ENCODE peak calls at places on chromosomes 12 and 14, in seven cellular contexts. One of them, this sample, is unnamed.

GRCh38 chr12:25723286-25723685 is 170.2 kb upstream of the LMNTD1 start:
- DNase-seq in uterus: peak
- DNase-seq in astrocyte of the spinal cord: peak
- DNase-seq in testis: no peak
- DNase-seq in fibroblast of the aortic adventitia: peak
- DNase-seq in heart left ventricle: no peak
- DNase-seq in pancreas: no peak
- DNase-seq in this sample: peak

GRCh38 chr14:50955373-50956043 is 11.2 kb upstream of the PYGL start:
- DNase-seq in uterus: peak
- DNase-seq in astrocyte of the spinal cord: peak
- DNase-seq in testis: peak
- DNase-seq in fibroblast of the aortic adventitia: peak
- DNase-seq in heart left ventricle: no peak
- DNase-seq in pancreas: no peak
- DNase-seq in this sample: peak

GRCh38 chr14:63993992-63994391 is 141.2 kb downstream of the SYNE2 start:
- DNase-seq in uterus: no peak
- DNase-seq in astrocyte of the spinal cord: no peak
- DNase-seq in testis: no peak
- DNase-seq in fibroblast of the aortic adventitia: peak
- DNase-seq in heart left ventricle: no peak
- DNase-seq in pancreas: no peak
- DNase-seq in this sample: peak

GRCh38 chr12:92928431-92928961 is 599 bp downstream of the EEA1 start:
- DNase-seq in uterus: peak
- DNase-seq in astrocyte of the spinal cord: no peak
- DNase-seq in testis: peak
- DNase-seq in fibroblast of the aortic adventitia: peak
- DNase-seq in heart left ventricle: peak
- DNase-seq in pancreas: peak
- DNase-seq in this sample: peak

GRCh38 chr14:34496679-34497513 is 34.9 kb upstream of the SPTSSA start:
- DNase-seq in uterus: peak
- DNase-seq in astrocyte of the spinal cord: peak
- DNase-seq in testis: peak
- DNase-seq in fibroblast of the aortic adventitia: peak
- DNase-seq in heart left ventricle: peak
- DNase-seq in pancreas: peak
- DNase-seq in this sample: peak

GRCh38 chr14:103625361-103626095 is 3.5 kb upstream of the KLC1 start:
- DNase-seq in uterus: no peak
- DNase-seq in astrocyte of the spinal cord: no peak
- DNase-seq in testis: no peak
- DNase-seq in fibroblast of the aortic adventitia: no peak
- DNase-seq in heart left ventricle: no peak
- DNase-seq in pancreas: no peak
- DNase-seq in this sample: no peak

GRCh38 chr12:100141666-100141997 is 1.0 kb downstream of the BLTP3B start:
- DNase-seq in uterus: peak
- DNase-seq in astrocyte of the spinal cord: peak
- DNase-seq in testis: no peak
- DNase-seq in fibroblast of the aortic adventitia: peak
- DNase-seq in heart left ventricle: no peak
- DNase-seq in pancreas: no peak
- DNase-seq in this sample: peak

GRCh38 chr14:105748204-105748578 is 221.8 kb downstream of the TMEM121 start:
- DNase-seq in uterus: no peak
- DNase-seq in astrocyte of the spinal cord: no peak
- DNase-seq in testis: no peak
- DNase-seq in fibroblast of the aortic adventitia: no peak
- DNase-seq in heart left ventricle: no peak
- DNase-seq in pancreas: no peak
- DNase-seq in this sample: no peak

GRCh38 chr12:51925400-51926063 is 18.2 kb downstream of the ACVRL1 start:
- DNase-seq in uterus: no peak
- DNase-seq in astrocyte of the spinal cord: no peak
- DNase-seq in testis: no peak
- DNase-seq in fibroblast of the aortic adventitia: no peak
- DNase-seq in heart left ventricle: no peak
- DNase-seq in pancreas: no peak
- DNase-seq in this sample: peak

GRCh38 chr14:63493246-63493645 is 49.9 kb downstream of the PPP2R5E start:
- DNase-seq in uterus: no peak
- DNase-seq in astrocyte of the spinal cord: no peak
- DNase-seq in testis: no peak
- DNase-seq in fibroblast of the aortic adventitia: no peak
- DNase-seq in heart left ventricle: no peak
- DNase-seq in pancreas: no peak
- DNase-seq in this sample: peak

GRCh38 chr12:90576707-90577106 is 378.3 kb downstream of the CCER1 start:
- DNase-seq in uterus: no peak
- DNase-seq in astrocyte of the spinal cord: no peak
- DNase-seq in testis: no peak
- DNase-seq in fibroblast of the aortic adventitia: no peak
- DNase-seq in heart left ventricle: no peak
- DNase-seq in pancreas: no peak
- DNase-seq in this sample: no peak

GRCh38 chr14:77026166-77026929 is 2.2 kb downstream of the IRF2BPL start:
- DNase-seq in uterus: peak
- DNase-seq in astrocyte of the spinal cord: peak
- DNase-seq in testis: no peak
- DNase-seq in fibroblast of the aortic adventitia: peak
- DNase-seq in heart left ventricle: peak
- DNase-seq in pancreas: no peak
- DNase-seq in this sample: peak

GRCh38 chr14:94451826-94452225 is 774 bp downstream of the SERPINA11 start:
- DNase-seq in uterus: no peak
- DNase-seq in astrocyte of the spinal cord: no peak
- DNase-seq in testis: no peak
- DNase-seq in fibroblast of the aortic adventitia: no peak
- DNase-seq in heart left ventricle: no peak
- DNase-seq in pancreas: no peak
- DNase-seq in this sample: no peak
- H3K4me3 ChIP-seq in uterus: no peak
- H3K4me3 ChIP-seq in astrocyte of the spinal cord: no peak
- H3K4me3 ChIP-seq in testis: no peak
- H3K4me3 ChIP-seq in fibroblast of the aortic adventitia: no peak
- H3K4me3 ChIP-seq in heart left ventricle: no peak
- H3K4me3 ChIP-seq in pancreas: no peak
- H3K4me3 ChIP-seq in this sample: no peak

DNA sequence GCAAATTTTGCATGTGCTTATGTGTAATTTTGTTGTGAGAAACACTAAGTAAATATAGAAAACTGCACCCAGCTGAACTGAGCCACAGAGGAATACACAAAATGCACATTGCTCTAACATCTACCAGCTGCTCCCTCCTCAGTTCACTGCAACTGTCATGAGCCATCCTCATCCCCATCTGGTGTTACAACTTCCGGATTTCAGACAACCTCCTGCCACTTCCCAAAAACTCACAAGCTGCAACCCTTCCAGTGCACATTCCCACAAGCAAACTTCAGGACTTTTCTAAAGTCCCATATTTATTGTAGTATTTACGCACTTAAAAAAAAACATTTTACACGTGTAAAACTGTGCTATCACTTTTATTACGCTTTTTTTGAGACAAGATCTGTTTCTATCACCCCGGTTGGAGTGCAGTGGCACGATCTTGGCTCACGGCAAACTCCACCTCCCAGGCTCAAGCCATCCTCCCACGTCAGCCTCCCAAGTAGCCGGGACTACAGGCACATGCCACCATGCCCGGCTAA is 169.1 kb upstream of the TBX3 start:
- DNase-seq in uterus: no peak
- DNase-seq in astrocyte of the spinal cord: no peak
- DNase-seq in testis: no peak
- DNase-seq in fibroblast of the aortic adventitia: no peak
- DNase-seq in heart left ventricle: no peak
- DNase-seq in pancreas: no peak
- DNase-seq in this sample: peak
- TF ChIP-seq CTCF in uterus: no peak
- TF ChIP-seq CTCF in astrocyte of the spinal cord: no peak
- TF ChIP-seq CTCF in testis: no peak
- TF ChIP-seq CTCF in fibroblast of the aortic adventitia: no peak
- TF ChIP-seq CTCF in heart left ventricle: no peak
- TF ChIP-seq CTCF in pancreas: no peak
- TF ChIP-seq CTCF in this sample: no peak

GRCh38 chr12:54389536-54390175 is 5.1 kb upstream of the ZNF385A start:
- DNase-seq in uterus: no peak
- DNase-seq in astrocyte of the spinal cord: no peak
- DNase-seq in testis: no peak
- DNase-seq in fibroblast of the aortic adventitia: no peak
- DNase-seq in heart left ventricle: no peak
- DNase-seq in pancreas: no peak
- DNase-seq in this sample: no peak
- H3K4me3 ChIP-seq in uterus: no peak
- H3K4me3 ChIP-seq in astrocyte of the spinal cord: no peak
- H3K4me3 ChIP-seq in testis: no peak
- H3K4me3 ChIP-seq in fibroblast of the aortic adventitia: no peak
- H3K4me3 ChIP-seq in heart left ventricle: no peak
- H3K4me3 ChIP-seq in pancreas: no peak
- H3K4me3 ChIP-seq in this sample: no peak

GRCh38 chr14:53180272-53181221 is 27.4 kb upstream of the DDHD1 start:
- DNase-seq in uterus: no peak
- DNase-seq in astrocyte of the spinal cord: peak
- DNase-seq in testis: no peak
- DNase-seq in fibroblast of the aortic adventitia: peak
- DNase-seq in heart left ventricle: no peak
- DNase-seq in pancreas: no peak
- DNase-seq in this sample: peak
- TF ChIP-seq CTCF in uterus: no peak
- TF ChIP-seq CTCF in astrocyte of the spinal cord: peak
- TF ChIP-seq CTCF in testis: no peak
- TF ChIP-seq CTCF in fibroblast of the aortic adventitia: peak
- TF ChIP-seq CTCF in heart left ventricle: no peak
- TF ChIP-seq CTCF in pancreas: no peak
- TF ChIP-seq CTCF in this sample: peak

GRCh38 chr12:107844312-107844921 is 69.9 kb downstream of the ASCL4 start:
- DNase-seq in uterus: no peak
- DNase-seq in astrocyte of the spinal cord: no peak
- DNase-seq in testis: no peak
- DNase-seq in fibroblast of the aortic adventitia: no peak
- DNase-seq in heart left ventricle: no peak
- DNase-seq in pancreas: no peak
- DNase-seq in this sample: no peak

GRCh38 chr12:107840186-107840585 is 65.7 kb downstream of the ASCL4 start:
- DNase-seq in uterus: no peak
- DNase-seq in astrocyte of the spinal cord: no peak
- DNase-seq in testis: no peak
- DNase-seq in fibroblast of the aortic adventitia: no peak
- DNase-seq in heart left ventricle: no peak
- DNase-seq in pancreas: no peak
- DNase-seq in this sample: no peak

GRCh38 chr12:107845226-107845979 is 70.9 kb downstream of the ASCL4 start:
- DNase-seq in uterus: no peak
- DNase-seq in astrocyte of the spinal cord: no peak
- DNase-seq in testis: no peak
- DNase-seq in fibroblast of the aortic adventitia: no peak
- DNase-seq in heart left ventricle: no peak
- DNase-seq in pancreas: no peak
- DNase-seq in this sample: no peak

GRCh38 chr12:107845980-107846659 is 71.6 kb downstream of the ASCL4 start:
- DNase-seq in uterus: no peak
- DNase-seq in astrocyte of the spinal cord: no peak
- DNase-seq in testis: no peak
- DNase-seq in fibroblast of the aortic adventitia: peak
- DNase-seq in heart left ventricle: no peak
- DNase-seq in pancreas: no peak
- DNase-seq in this sample: no peak

GRCh38 chr12:107843351-107844311 is 69.1 kb downstream of the ASCL4 start:
- DNase-seq in uterus: no peak
- DNase-seq in astrocyte of the spinal cord: peak
- DNase-seq in testis: no peak
- DNase-seq in fibroblast of the aortic adventitia: peak
- DNase-seq in heart left ventricle: no peak
- DNase-seq in pancreas: no peak
- DNase-seq in this sample: peak
- H3K4me3 ChIP-seq in uterus: no peak
- H3K4me3 ChIP-seq in astrocyte of the spinal cord: peak
- H3K4me3 ChIP-seq in testis: peak
- H3K4me3 ChIP-seq in fibroblast of the aortic adventitia: peak
- H3K4me3 ChIP-seq in heart left ventricle: peak
- H3K4me3 ChIP-seq in pancreas: no peak
- H3K4me3 ChIP-seq in this sample: peak

DNA sequence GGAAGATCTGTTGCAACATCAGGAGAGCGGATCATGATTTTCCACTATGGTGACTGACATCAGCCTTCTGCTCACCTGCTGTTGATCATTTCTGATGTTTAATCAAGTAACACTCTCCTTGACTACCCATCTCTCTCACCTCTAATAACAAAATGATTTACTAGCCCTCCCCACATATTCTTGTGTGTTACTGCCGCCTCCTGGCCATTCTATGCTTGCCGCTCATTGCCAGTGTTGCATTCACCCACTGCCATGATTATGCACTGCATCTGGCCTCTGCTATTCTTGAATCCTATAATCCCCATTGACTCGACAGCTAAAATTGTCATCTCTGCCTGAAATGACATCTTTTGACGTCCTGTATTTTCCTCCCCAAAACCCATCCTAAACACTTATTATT is 113.8 kb downstream of the RERGL start:
- DNase-seq in uterus: no peak
- DNase-seq in astrocyte of the spinal cord: no peak
- DNase-seq in testis: no peak
- DNase-seq in fibroblast of the aortic adventitia: no peak
- DNase-seq in heart left ventricle: no peak
- DNase-seq in pancreas: no peak
- DNase-seq in this sample: no peak
- TF ChIP-seq CTCF in uterus: no peak
- TF ChIP-seq CTCF in astrocyte of the spinal cord: peak
- TF ChIP-seq CTCF in testis: no peak
- TF ChIP-seq CTCF in fibroblast of the aortic adventitia: peak
- TF ChIP-seq CTCF in heart left ventricle: no peak
- TF ChIP-seq CTCF in pancreas: no peak
- TF ChIP-seq CTCF in this sample: peak

This sample was measured in cardiac fibroblast.